ENCODE peak calls at places on chromosomes 3 and 15, in ten cellular contexts. H, X, Q, A, G, M, F, E, V and B are unnamed samples.

GRCh38 chr3:16821053-16821452 is 63.7 kb upstream of the PLCL2 start:
- DNase-seq in X (no peak), G (no peak), E (no peak), H (no peak), M (no peak), F (no peak), V (no peak), A (no peak), Q (no peak), B (no peak)

GRCh38 chr3:128495435-128495970 is 2.5 kb upstream of the GATA2 start:
- DNase-seq in X (no peak), Q (no peak), F (no peak), M (no peak), V (no peak), A (peak; percentile 34), G (no peak), H (no peak), E (no peak), B (no peak)

GRCh38 chr15:71756574-71757352 is 53.6 kb upstream of the NR2E3 start:
- DNase-seq in F (no peak), G (no peak), V (no peak), H (no peak), X (no peak), A (no peak), E (no peak), Q (no peak), M (no peak), B (no peak)

GRCh38 chr3:174153875-174154274 is 705.3 kb upstream of the NAALADL2 start:
- DNase-seq in A (no peak), Q (no peak), G (no peak), V (no peak), F (no peak), H (no peak), M (peak; percentile 3), E (no peak), X (no peak), B (no peak)

GRCh38 chr3:143216709-143217182 is 97.2 kb downstream of the CHST2 start:
- DNase-seq in F (no peak), Q (no peak), G (no peak), M (peak; percentile 22), A (no peak), E (no peak), V (no peak), X (no peak), H (no peak), B (no peak)

GRCh38 chr15:64762546-64762945 is 12.8 kb downstream of the RBPMS2 start:
- DNase-seq in M (no peak), E (no peak), Q (no peak), V (no peak), G (no peak), A (no peak), F (no peak), H (no peak), X (no peak), B (no peak)

GRCh38 chr3:36408146-36408545 is 27.8 kb downstream of the STAC start:
- DNase-seq in V (no peak), M (no peak), X (peak; percentile 40), G (no peak), A (no peak), Q (no peak), F (no peak), E (no peak), H (no peak), B (no peak)

GRCh38 chr3:189908646-189909045 is 212.1 kb downstream of the P3H2 start:
- DNase-seq in M (peak; percentile 2), A (no peak), Q (no peak), E (no peak), V (no peak), F (peak; percentile 11), G (no peak), H (no peak), X (no peak), B (no peak)

GRCh38 chr3:45985532-45986302 is 9.9 kb downstream of the FYCO1 start:
- DNase-seq in Q (no peak), X (no peak), V (no peak), F (no peak), E (no peak), H (no peak), M (peak; percentile 24), A (peak; percentile 66), G (no peak), B (no peak)

GRCh38 chr15:97903560-97904195 is 56.8 kb upstream of the ARRDC4 start:
- DNase-seq in M (no peak), X (no peak), A (no peak), H (no peak), G (no peak), E (no peak), V (no peak), Q (no peak), F (peak; percentile 22), B (no peak)

GRCh38 chr3:183634707-183635106 is 716 bp upstream of the KLHL24 start:
- DNase-seq in Q (no peak), H (no peak), F (no peak), G (no peak), V (peak; percentile 51), X (no peak), M (no peak), E (no peak), A (peak; percentile 19), B (no peak)

GRCh38 chr15:70815604-70816003 is 38.4 kb downstream of the LARP6 start:
- DNase-seq in A (no peak), V (no peak), X (no peak), E (no peak), H (no peak), Q (no peak), G (no peak), F (no peak), M (no peak), B (no peak)

GRCh38 chr3:111277226-111277625 is 205.6 kb downstream of the NECTIN3 start:
- DNase-seq in M (peak; percentile 57), H (no peak), G (no peak), E (no peak), V (no peak), Q (no peak), X (peak; percentile 81), F (peak; percentile 65), A (no peak), B (peak; percentile 6)

GRCh38 chr3:156665296-156665695 is 9.1 kb upstream of the TIPARP start:
- DNase-seq in M (peak; percentile 97), A (no peak), F (no peak), H (no peak), G (no peak), X (no peak), V (no peak), Q (no peak), E (no peak), B (no peak)

GRCh38 chr15:49915822-49916221 is 203.2 kb downstream of the ATP8B4 start:
- DNase-seq in X (no peak), A (no peak), F (no peak), Q (no peak), M (no peak), G (no peak), V (no peak), H (no peak), E (no peak), B (no peak)

GRCh38 chr15:71136159-71137137 is 21.2 kb downstream of the THSD4 start:
- DNase-seq in Q (no peak), V (no peak), X (peak; percentile 37), F (peak; percentile 80), H (no peak), A (peak; percentile 62), E (no peak), G (no peak), M (peak; percentile 75), B (peak; percentile 27)

DNA sequence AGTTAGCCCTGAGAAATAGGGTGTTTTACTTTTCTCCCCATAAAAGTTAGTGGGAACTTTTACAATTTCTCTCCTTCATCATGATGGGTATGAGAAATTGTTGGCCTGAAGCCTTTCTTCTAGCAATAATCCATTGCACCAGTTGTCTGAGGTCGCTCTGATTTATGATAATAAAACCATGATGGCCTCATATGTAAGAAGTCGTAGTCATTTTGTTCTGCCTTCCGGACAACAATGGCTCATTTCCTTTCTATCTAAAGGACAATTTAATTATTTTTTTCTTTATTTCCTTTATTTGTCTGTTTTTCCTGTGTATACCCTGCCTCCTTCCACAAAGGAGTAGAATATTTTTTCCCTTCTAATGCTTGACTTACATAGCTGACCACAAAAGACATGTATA is 31.6 kb upstream of the GNB4 start:
- DNase-seq in Q (no peak), M (no peak), A (no peak), E (no peak), F (no peak), G (no peak), X (no peak), V (no peak), H (no peak), B (no peak)
- H3K27me3 ChIP-seq in Q (no peaks in the 10 kb centered on the region), M (no peaks in the 10 kb centered on the region), A (no peaks in the 10 kb centered on the region), E (no peaks in the 10 kb centered on the region), F (no peaks in the 10 kb centered on the region), G (no peaks in the 10 kb centered on the region), X (no peaks in the 10 kb centered on the region), V (no peaks in the 10 kb centered on the region), H (no peaks in the 10 kb centered on the region), B (no peaks in the 10 kb centered on the region)

DNA sequence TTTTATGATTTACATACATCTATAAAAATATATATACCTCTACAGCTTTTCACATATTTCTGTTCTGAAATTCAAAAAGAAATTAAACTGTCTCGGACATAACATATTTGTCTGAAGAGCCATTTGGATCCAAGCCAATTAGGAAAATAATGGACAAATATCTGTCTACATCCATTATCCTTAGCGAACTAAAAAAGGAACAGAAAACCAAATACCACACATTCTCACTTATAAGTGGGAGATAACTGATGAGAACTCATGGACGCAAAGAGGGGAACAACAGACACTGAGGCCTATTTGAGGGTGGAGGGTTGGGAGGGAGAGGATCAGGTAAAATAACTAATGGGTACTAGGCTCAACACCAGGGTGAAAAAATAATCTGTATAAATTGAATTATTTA is 829.4 kb upstream of the ALCAM start:
- DNase-seq in Q (no peak), H (no peak), V (no peak), X (no peak), A (no peak), F (no peak), E (no peak), G (no peak), M (no peak), B (no peak)
- H3K4me3 ChIP-seq in Q (no peak overlapping the region), H (no peak overlapping the region), V (no peak overlapping the region), X (no peak overlapping the region), A (no peak overlapping the region), F (no peak overlapping the region), E (no peak overlapping the region), G (no peak overlapping the region), M (no peak overlapping the region), B (no peak overlapping the region)

DNA sequence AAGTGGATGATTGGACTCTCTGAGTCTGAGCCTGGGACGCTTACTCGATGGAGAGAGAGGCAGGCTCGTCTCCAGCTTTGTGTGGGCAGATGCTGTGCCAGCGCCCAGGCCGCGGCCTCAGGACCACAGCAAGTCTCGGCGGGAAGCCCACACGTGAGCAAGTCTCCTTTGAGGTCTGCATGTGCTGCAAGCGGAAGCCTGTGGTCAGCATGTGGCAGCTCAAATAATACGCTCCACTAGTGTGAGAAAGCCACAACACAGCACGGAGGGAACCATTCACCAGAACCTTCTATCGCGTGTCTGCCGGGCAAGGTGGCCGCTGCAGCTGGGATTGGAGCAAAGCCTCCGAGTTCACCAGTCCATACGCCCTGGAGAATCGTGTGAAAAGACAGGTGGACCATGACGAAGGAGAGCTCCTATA is 81.9 kb upstream of the LRIG1 start:
- DNase-seq in Q (no peak), M (no peak), H (peak; percentile 79), F (no peak), G (peak; percentile 30), X (no peak), A (no peak), V (no peak), E (no peak), B (peak; percentile 78)
- H3K27me3 ChIP-seq in Q (no peaks in the 10 kb centered on the region), M (no peaks in the 10 kb centered on the region), H (peaks cover 32% of the 10 kb centered on the region), F (peaks cover 9% of the 10 kb centered on the region), G (no peaks in the 10 kb centered on the region), X (no peaks in the 10 kb centered on the region), A (no peaks in the 10 kb centered on the region), V (no peaks in the 10 kb centered on the region), E (no peaks in the 10 kb centered on the region), B (no peaks in the 10 kb centered on the region)

GRCh38 chr3:116444099-116444700 is 1.1 kb downstream of the LSAMP start:
- DNase-seq in M (peak; percentile 32), F (no peak), G (no peak), V (no peak), X (no peak), E (no peak), Q (no peak), A (no peak), H (no peak), B (no peak)
- H3K4me3 ChIP-seq in M (peak overlapping the region; percentile 57), F (peak overlapping the region; percentile 86), G (no peak overlapping the region), V (peak overlapping the region; percentile 45), X (peak overlapping the region; percentile 76), E (peak overlapping the region; percentile 37), Q (no peak overlapping the region), A (no peak overlapping the region), H (no peak overlapping the region), B (no peak overlapping the region)